ENCODE peak calls at places on chromosomes 1 and 21, in five cellular contexts. Q, L, D, W and M are unnamed samples.

GRCh38 chr1:35725591-35725990 is 6.9 kb upstream of the C1orf216 start:
- DNase-seq in L (peak; percentile 35), W (no peak), Q (no peak), D (peak; percentile 33), M (no peak)

GRCh38 chr1:150365945-150366344 is 2.0 kb downstream of the RPRD2 start:
- DNase-seq in W (no peak), L (peak; percentile 7), Q (no peak), D (peak; percentile 19), M (no peak)

GRCh38 chr1:4787551-4787950 is 133.1 kb downstream of the AJAP1 start:
- DNase-seq in W (no peak), D (no peak), Q (no peak), L (no peak), M (no peak)

GRCh38 chr1:204335085-204335484 is 24.6 kb downstream of the PLEKHA6 start:
- DNase-seq in D (peak; percentile 51), W (no peak), Q (no peak), L (no peak), M (no peak)

GRCh38 chr1:14415396-14415795 is 183.1 kb upstream of the KAZN start:
- DNase-seq in L (no peak), W (no peak), Q (no peak), D (no peak), M (no peak)

GRCh38 chr1:998905-999796 is 746 bp downstream of the HES4 start:
- DNase-seq in L (no peak), Q (no peak), W (no peak), D (peak; percentile 42), M (no peak)

GRCh38 chr1:99659755-99660210 is 13.9 kb downstream of the PALMD start:
- DNase-seq in D (peak; percentile 27), W (no peak), Q (peak; percentile 28), L (peak; percentile 45), M (no peak)

GRCh38 chr1:59258412-59259032 is 38.4 kb upstream of the FGGY start:
- DNase-seq in Q (no peak), L (no peak), D (no peak), W (no peak), M (no peak)

GRCh38 chr1:29984107-29984506 is 739.3 kb downstream of the MATN1 start:
- DNase-seq in D (no peak), W (no peak), L (no peak), Q (no peak), M (no peak)

GRCh38 chr1:233631810-233632375 is 18.0 kb downstream of the KCNK1 start:
- DNase-seq in W (no peak), L (no peak), D (no peak), Q (no peak), M (peak; percentile 59)

GRCh38 chr1:2300851-2301606 is 72.9 kb downstream of the SKI start:
- DNase-seq in L (peak; percentile 37), Q (peak; percentile 90), W (no peak), D (peak; percentile 73), M (no peak)

GRCh38 chr1:206824327-206824726 is 41.1 kb upstream of the IL20 start:
- DNase-seq in W (no peak), D (peak; percentile 66), L (peak; percentile 16), Q (no peak), M (no peak)

GRCh38 chr1:84929581-84929980 is 36.6 kb upstream of the LPAR3 start:
- DNase-seq in W (no peak), Q (no peak), L (no peak), D (no peak), M (no peak)

GRCh38 chr1:182608236-182608635 is 4.0 kb upstream of the RGS16 start:
- DNase-seq in L (no peak), Q (no peak), D (no peak), W (no peak), M (no peak)

GRCh38 chr1:172359531-172359991 is 60.9 kb upstream of the C1orf105 start:
- DNase-seq in D (peak; percentile 76), W (peak; percentile 93), L (peak; percentile 94), Q (no peak), M (peak; percentile 72)

GRCh38 chr1:229344139-229344538 is 1.3 kb upstream of the CCSAP start:
- DNase-seq in L (peak; percentile 20), Q (no peak), D (no peak), W (no peak), M (no peak)

GRCh38 chr1:32801096-32801713 is 16.0 kb downstream of the YARS1 start:
- DNase-seq in L (peak; percentile 93), Q (no peak), W (peak; percentile 76), D (no peak), M (no peak)

GRCh38 chr1:156347337-156347736 is 9.0 kb downstream of the TSACC start:
- DNase-seq in Q (no peak), L (peak; percentile 57), W (no peak), D (peak; percentile 10), M (no peak)

GRCh38 chr1:58749646-58750045 is 34.2 kb downstream of the JUN start:
- DNase-seq in D (no peak), L (no peak), Q (no peak), W (no peak), M (no peak)

GRCh38 chr1:185645686-185646085 is 88.5 kb upstream of the HMCN1 start:
- DNase-seq in Q (no peak), L (peak; percentile 41), D (peak; percentile 8), W (no peak), M (no peak)

GRCh38 chr1:184910005-184910404 is 64.3 kb downstream of the NIBAN1 start:
- DNase-seq in D (no peak), W (no peak), L (no peak), Q (no peak), M (no peak)

GRCh38 chr1:17611991-17612390 is 72.5 kb downstream of the ARHGEF10L start:
- DNase-seq in W (no peak), D (no peak), Q (no peak), L (peak; percentile 74), M (no peak)

GRCh38 chr1:62744594-62745577 is 39.0 kb upstream of the ATG4C start:
- DNase-seq in L (no peak), D (no peak), Q (no peak), W (no peak), M (no peak)

GRCh38 chr1:246959944-246960693 is 28.4 kb upstream of the AHCTF1 start:
- DNase-seq in Q (no peak), W (no peak), D (peak; percentile 33), L (no peak), M (no peak)

GRCh38 chr21:46191686-46192575 is 7.7 kb upstream of the SPATC1L start:
- DNase-seq in D (no peak), Q (no peak), W (no peak), L (no peak), M (no peak)

GRCh38 chr1:20386682-20387081 is 96.0 kb downstream of the VWA5B1 start:
- DNase-seq in L (no peak), Q (no peak), W (no peak), D (no peak), M (no peak)

GRCh38 chr1:185419718-185420117 is 102.7 kb upstream of the IVNS1ABP start:
- DNase-seq in D (no peak), L (no peak), W (no peak), Q (no peak), M (no peak)

GRCh38 chr1:45840704-45841103 is 37.3 kb downstream of the MAST2 start:
- DNase-seq in W (no peak), D (no peak), Q (no peak), L (no peak), M (no peak)

GRCh38 chr1:31019401-31019800 is 46.1 kb downstream of the PUM1 start:
- DNase-seq in Q (no peak), D (no peak), W (no peak), L (no peak), M (no peak)

GRCh38 chr21:46620846-46621245 is 14.6 kb upstream of the PRMT2 start:
- DNase-seq in W (no peak), L (no peak), Q (no peak), D (no peak), M (no peak)

GRCh38 chr1:77687519-77687906 is 5.1 kb upstream of the ZZZ3 start:
- DNase-seq in D (peak; percentile 80), L (peak; percentile 14), W (no peak), Q (no peak), M (no peak)

GRCh38 chr1:220368352-220369265 is 96.4 kb upstream of the RAB3GAP2 start:
- DNase-seq in Q (no peak), D (peak; percentile 37), L (peak; percentile 72), W (no peak), M (no peak)

GRCh38 chr1:151156515-151156819 is at the start of gene TNFAIP8L2:
- DNase-seq in W (no peak), D (no peak), Q (peak; percentile 56), L (no peak), M (no peak)

GRCh38 chr1:59569198-59569597 is 245.6 kb upstream of the HOOK1 start:
- DNase-seq in L (no peak), D (peak; percentile 15), Q (no peak), W (no peak), M (no peak)

GRCh38 chr1:179141592-179142244 is 59.8 kb downstream of the TOR3A start:
- DNase-seq in D (peak; percentile 68), Q (no peak), W (no peak), L (peak; percentile 89), M (no peak)

GRCh38 chr1:26719205-26719604 is 23.4 kb downstream of the ARID1A start:
- DNase-seq in D (no peak), W (no peak), L (no peak), Q (no peak), M (no peak)
- TF ChIP-seq CTCF in D (no peak), W (peak; percentile 26), L (no peak), Q (peak; percentile 7), M (peak; percentile 28)

GRCh38 chr1:197919523-197920301 is 2.5 kb downstream of the LHX9 start:
- DNase-seq in L (no peak), D (no peak), W (no peak), Q (no peak), M (no peak)
- H3K4me3 ChIP-seq in L (no peak overlapping the region), D (no peak overlapping the region), W (no peak overlapping the region), Q (no peak overlapping the region), M (no peak overlapping the region)

GRCh38 chr1:22184454-22184853 is 41.6 kb upstream of the WNT4 start:
- DNase-seq in D (no peak), W (no peak), L (no peak), Q (no peak), M (no peak)
- TF ChIP-seq CTCF in D (no peak), W (no peak), L (no peak), Q (no peak), M (no peak)

GRCh38 chr21:44713130-44713529 is 1.8 kb upstream of the TSPEAR start:
- DNase-seq in D (no peak), L (no peak), W (no peak), Q (no peak), M (no peak)

GRCh38 chr21:44711327-44712202 is at the start of gene TSPEAR:
- DNase-seq in Q (no peak), W (no peak), D (no peak), L (no peak), M (no peak)

GRCh38 chr21:44712203-44713028 is 1.0 kb upstream of the TSPEAR start:
- DNase-seq in D (no peak), W (no peak), L (no peak), Q (no peak), M (no peak)

GRCh38 chr21:44713846-44714245 is 2.5 kb upstream of the TSPEAR start:
- DNase-seq in W (no peak), D (no peak), Q (no peak), L (no peak), M (no peak)

DNA sequence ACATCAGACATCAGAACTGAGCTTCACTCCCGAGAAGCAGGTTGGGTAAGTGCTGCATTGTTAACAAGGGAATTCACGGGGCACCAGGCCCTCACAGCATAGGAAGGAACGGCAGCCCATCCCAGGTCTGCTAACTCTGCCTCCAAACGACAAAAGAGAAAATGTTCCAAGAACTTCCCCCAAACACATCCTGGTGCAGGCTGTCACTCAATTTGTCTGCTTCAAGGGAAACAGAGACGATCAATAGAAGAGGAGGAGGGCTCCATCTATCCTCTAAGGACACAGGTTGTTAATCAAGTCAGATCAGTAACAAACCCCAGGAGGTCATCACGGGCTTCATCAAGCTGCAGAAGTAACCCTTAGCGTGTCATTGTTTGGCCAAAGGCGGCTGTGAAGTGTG is 3.5 kb upstream of the TSPEAR start:
- DNase-seq in D (no peak), Q (no peak), W (no peak), L (no peak), M (no peak)
- H3K4me3 ChIP-seq in D (no peak overlapping the region), Q (no peak overlapping the region), W (no peak overlapping the region), L (no peak overlapping the region), M (no peak overlapping the region)